ENCODE peak calls at places on chromosomes 11 and 22, in five cellular contexts. One of them, this sample, is unnamed. For H3K9me3, the result is how much of the 10 kb centered on the place peaks cover.

GRCh38 chr11:61736310-61736709 is 16.1 kb upstream of the MYRF start:
- DNase-seq in IMR-90: no peak
- DNase-seq in H9: no peak
- DNase-seq in H1: no peak
- DNase-seq in neuronal stem cell: no peak
- DNase-seq in this sample: no peak

GRCh38 chr11:117486059-117486458 is 158.4 kb downstream of the CEP164 start:
- DNase-seq in IMR-90: no peak
- DNase-seq in H9: no peak
- DNase-seq in H1: no peak
- DNase-seq in neuronal stem cell: no peak
- DNase-seq in this sample: no peak

GRCh38 chr22:28711820-28712777 is 29.5 kb downstream of the CHEK2 start:
- DNase-seq in IMR-90: peak
- DNase-seq in H9: no peak
- DNase-seq in H1: no peak
- DNase-seq in neuronal stem cell: no peak
- DNase-seq in this sample: peak

GRCh38 chr11:15912825-15913224 is 443.5 kb downstream of the SOX6 start:
- DNase-seq in IMR-90: no peak
- DNase-seq in H9: no peak
- DNase-seq in H1: no peak
- DNase-seq in neuronal stem cell: no peak
- DNase-seq in this sample: no peak

GRCh38 chr11:34148504-34149165 is 43.2 kb downstream of the NAT10 start:
- DNase-seq in IMR-90: no peak
- DNase-seq in H9: no peak
- DNase-seq in H1: no peak
- DNase-seq in neuronal stem cell: no peak
- DNase-seq in this sample: no peak

GRCh38 chr11:126282361-126282741 is 542 bp upstream of the TIRAP start:
- DNase-seq in IMR-90: peak
- DNase-seq in H9: peak
- DNase-seq in H1: peak
- DNase-seq in neuronal stem cell: no peak
- DNase-seq in this sample: peak

GRCh38 chr22:22616636-22617035 is 27.8 kb upstream of the GGTLC2 start:
- DNase-seq in IMR-90: no peak
- DNase-seq in H9: no peak
- DNase-seq in H1: no peak
- DNase-seq in neuronal stem cell: no peak
- DNase-seq in this sample: no peak

GRCh38 chr11:86508604-86509471 is 134.2 kb downstream of the CCDC81 start:
- DNase-seq in IMR-90: peak
- DNase-seq in H9: no peak
- DNase-seq in H1: no peak
- DNase-seq in neuronal stem cell: no peak
- DNase-seq in this sample: no peak

GRCh38 chr22:46538816-46539163 is 1.4 kb upstream of the CELSR1 start:
- DNase-seq in IMR-90: peak
- DNase-seq in H9: no peak
- DNase-seq in H1: no peak
- DNase-seq in neuronal stem cell: no peak
- DNase-seq in this sample: no peak

GRCh38 chr11:125075900-125076317 is 12.8 kb downstream of the SLC37A2 start:
- DNase-seq in IMR-90: no peak
- DNase-seq in H9: no peak
- DNase-seq in H1: peak
- DNase-seq in neuronal stem cell: no peak
- DNase-seq in this sample: peak

GRCh38 chr11:101321222-101321621 is 191.6 kb upstream of the PGR start:
- DNase-seq in IMR-90: no peak
- DNase-seq in H9: peak
- DNase-seq in H1: no peak
- DNase-seq in neuronal stem cell: no peak
- DNase-seq in this sample: no peak

GRCh38 chr22:20154602-20155183 is 3.8 kb upstream of the CCDC188 start:
- DNase-seq in IMR-90: no peak
- DNase-seq in H9: no peak
- DNase-seq in H1: no peak
- DNase-seq in neuronal stem cell: no peak
- DNase-seq in this sample: no peak

GRCh38 chr22:38257650-38258246 is 15.1 kb downstream of the TMEM184B start:
- DNase-seq in IMR-90: no peak
- DNase-seq in H9: no peak
- DNase-seq in H1: no peak
- DNase-seq in neuronal stem cell: no peak
- DNase-seq in this sample: no peak

GRCh38 chr11:77063861-77064260 is 2.9 kb upstream of the CAPN5 start:
- DNase-seq in IMR-90: no peak
- DNase-seq in H9: no peak
- DNase-seq in H1: no peak
- DNase-seq in neuronal stem cell: no peak
- DNase-seq in this sample: no peak

GRCh38 chr11:129280027-129280811 is 88.1 kb upstream of the ARHGAP32 start:
- DNase-seq in IMR-90: peak
- DNase-seq in H9: no peak
- DNase-seq in H1: no peak
- DNase-seq in neuronal stem cell: no peak
- DNase-seq in this sample: peak

GRCh38 chr11:125772834-125773505 is 5.7 kb downstream of the PATE2 start:
- DNase-seq in IMR-90: peak
- DNase-seq in H9: no peak
- DNase-seq in H1: no peak
- DNase-seq in neuronal stem cell: no peak
- DNase-seq in this sample: no peak

GRCh38 chr11:70343631-70344030 is 54.7 kb upstream of the CTTN start:
- DNase-seq in IMR-90: no peak
- DNase-seq in H9: no peak
- DNase-seq in H1: no peak
- DNase-seq in neuronal stem cell: no peak
- DNase-seq in this sample: no peak

DNA sequence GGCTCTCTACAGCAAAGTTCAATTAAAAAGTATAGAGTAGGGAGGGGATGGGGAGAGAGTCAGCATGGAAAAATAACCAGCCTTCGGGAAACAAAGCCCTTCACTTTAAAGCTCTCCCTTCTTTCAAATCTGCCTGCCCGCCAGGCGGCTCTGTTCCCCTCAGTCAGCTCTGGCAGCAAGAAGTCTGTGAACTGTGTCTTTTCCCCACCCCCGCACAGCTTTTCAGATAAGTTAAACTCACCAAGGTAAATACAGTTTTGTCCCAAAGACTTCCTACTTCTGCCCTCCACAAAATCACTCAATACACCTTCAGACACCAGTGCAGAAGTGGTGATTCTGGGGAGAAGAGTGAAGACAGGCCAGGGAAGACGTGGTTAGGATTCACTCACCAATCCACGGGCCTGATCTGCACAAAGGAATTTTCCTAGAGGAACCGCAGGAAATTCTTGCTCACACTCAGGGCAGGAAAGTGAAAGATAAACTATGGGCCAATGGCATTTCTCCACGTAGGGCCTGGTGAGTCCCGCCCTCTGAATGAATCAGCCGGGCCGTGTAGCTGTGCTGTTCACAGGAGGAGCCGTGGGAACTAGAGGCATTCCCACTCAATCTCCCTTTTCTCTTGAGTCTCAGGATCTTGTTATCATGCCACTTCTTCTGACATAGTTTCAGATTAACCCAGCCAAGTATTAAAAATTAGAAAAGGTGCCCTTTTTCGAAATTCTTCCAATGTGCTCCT is at the start of gene TRIM5:
- DNase-seq in IMR-90: peak
- DNase-seq in H9: peak
- DNase-seq in H1: peak
- DNase-seq in neuronal stem cell: peak
- DNase-seq in this sample: peak
- H2BK15ac ChIP-seq in IMR-90: peak
- H2BK15ac ChIP-seq in H9: no peak
- H2BK15ac ChIP-seq in H1: peak
- H2BK15ac ChIP-seq in neuronal stem cell: no peak
- H2BK15ac ChIP-seq in this sample: no peak

GRCh38 chr11:65540290-65541092 is 15.6 kb downstream of the SCYL1 start:
- DNase-seq in IMR-90: peak
- DNase-seq in H9: peak
- DNase-seq in H1: peak
- DNase-seq in neuronal stem cell: peak
- DNase-seq in this sample: peak
- H3K14ac ChIP-seq in IMR-90: peak
- H3K14ac ChIP-seq in H9: no peak
- H3K14ac ChIP-seq in H1: no peak
- H3K14ac ChIP-seq in neuronal stem cell: peak
- H3K14ac ChIP-seq in this sample: no peak

GRCh38 chr11:107713009-107713408 is 1.2 kb upstream of the SLN start:
- DNase-seq in IMR-90: no peak
- DNase-seq in H9: no peak
- DNase-seq in H1: no peak
- DNase-seq in neuronal stem cell: no peak
- DNase-seq in this sample: no peak
- H3K9me3 ChIP-seq in IMR-90: under half
- H3K9me3 ChIP-seq in H9: under half
- H3K9me3 ChIP-seq in H1: under half
- H3K9me3 ChIP-seq in neuronal stem cell: under half
- H3K9me3 ChIP-seq in this sample: under half

DNA sequence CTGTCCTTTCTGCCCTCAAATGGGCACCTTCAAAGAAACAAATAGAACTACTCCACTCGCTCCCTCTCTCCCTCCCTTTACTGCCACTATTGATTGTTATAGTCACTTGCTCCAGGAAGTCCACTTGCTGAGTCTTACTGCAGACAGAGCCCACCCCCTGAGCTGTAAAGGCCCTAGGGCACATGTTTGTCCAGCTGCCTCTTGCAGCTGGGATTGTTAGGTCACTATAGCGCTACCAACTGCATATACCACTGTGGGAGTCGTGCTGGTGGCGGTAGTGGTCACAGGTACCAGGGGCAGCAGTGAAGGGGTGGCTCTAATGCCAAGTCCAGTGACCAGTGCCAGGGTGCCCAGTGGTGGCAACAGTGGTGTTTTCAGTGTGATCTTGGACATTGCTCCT is 4.4 kb upstream of the SREBF2 start:
- DNase-seq in IMR-90: no peak
- DNase-seq in H9: no peak
- DNase-seq in H1: no peak
- DNase-seq in neuronal stem cell: no peak
- DNase-seq in this sample: no peak
- H2BK15ac ChIP-seq in IMR-90: no peak
- H2BK15ac ChIP-seq in H9: no peak
- H2BK15ac ChIP-seq in H1: no peak
- H2BK15ac ChIP-seq in neuronal stem cell: no peak
- H2BK15ac ChIP-seq in this sample: no peak